ENCODE peak calls at places on chromosome 7, in nine cellular contexts. C is pancreas, R is ovary, B is heart left ventricle, V is Panc1, L is Peyer's patch, H is heart right ventricle, Q is mucosa of descending colon, W is sigmoid colon. M is an unnamed sample. For H3K4me1, the result is how much of the 10 kb centered on the place peaks cover.

GRCh38 chr7:68224041-68224534 is 1227.5 kb downstream of the TYW1 start:
- DNase-seq in C (peak), R (no peak), B (no peak), V (no peak), L (no peak), H (no peak), Q (no peak), W (no peak), M (no peak)

GRCh38 chr7:100694196-100694745 is at the start of gene GIGYF1:
- DNase-seq in C (peak), R (peak), B (peak), V (no peak), L (peak), H (peak), Q (peak), W (peak), M (peak)

GRCh38 chr7:105096306-105096705 is 82.3 kb downstream of the KMT2E start:
- DNase-seq in C (no peak), R (no peak), B (no peak), V (no peak), L (no peak), H (no peak), Q (no peak), W (no peak), M (no peak)

GRCh38 chr7:140667476-140667875 is 5.3 kb upstream of the ADCK2 start:
- DNase-seq in C (no peak), R (no peak), B (no peak), V (no peak), L (no peak), H (no peak), Q (no peak), W (peak), M (no peak)

GRCh38 chr7:96739609-96740008 is 30.0 kb upstream of the SEM1 start:
- DNase-seq in C (no peak), R (no peak), B (no peak), V (no peak), L (no peak), H (no peak), Q (no peak), W (no peak), M (no peak)

GRCh38 chr7:95594185-95594584 is 2.1 kb downstream of the PDK4 start:
- DNase-seq in C (no peak), R (no peak), B (no peak), V (no peak), L (no peak), H (no peak), Q (no peak), W (no peak), M (no peak)

GRCh38 chr7:25124485-25125136 is 449 bp downstream of the CYCS start:
- DNase-seq in C (peak), R (peak), B (no peak), V (no peak), L (peak), H (no peak), Q (no peak), W (peak), M (peak)

GRCh38 chr7:32089678-32090077 is 19.5 kb upstream of the PDE1C start:
- DNase-seq in C (no peak), R (no peak), B (no peak), V (no peak), L (no peak), H (no peak), Q (no peak), W (no peak), M (no peak)

GRCh38 chr7:45687721-45688120 is 113.6 kb downstream of the ADCY1 start:
- DNase-seq in C (no peak), R (peak), B (no peak), V (no peak), L (peak), H (no peak), Q (no peak), W (no peak), M (peak)

GRCh38 chr7:37448637-37449331 is at the start of gene ELMO1:
- DNase-seq in C (peak), R (peak), B (peak), V (no peak), L (peak), H (peak), Q (peak), W (peak), M (peak)

GRCh38 chr7:99129001-99129400 is 14.9 kb downstream of the SMURF1 start:
- DNase-seq in C (no peak), R (no peak), B (no peak), V (no peak), L (no peak), H (no peak), Q (no peak), W (no peak), M (no peak)

GRCh38 chr7:127514499-127514898 is 70.9 kb downstream of the GCC1 start:
- DNase-seq in C (no peak), R (no peak), B (no peak), V (peak), L (no peak), H (no peak), Q (no peak), W (no peak), M (no peak)

GRCh38 chr7:34084651-34085050 is 179.3 kb downstream of the BMPER start:
- DNase-seq in C (no peak), R (no peak), B (no peak), V (no peak), L (no peak), H (no peak), Q (no peak), W (no peak), M (no peak)

GRCh38 chr7:108002726-108003590 is at the start of gene LAMB1:
- DNase-seq in C (peak), R (peak), B (peak), V (no peak), L (peak), H (peak), Q (peak), W (peak), M (peak)

GRCh38 chr7:2760098-2760889 is 72.3 kb downstream of the AMZ1 start:
- DNase-seq in C (no peak), R (peak), B (peak), V (peak), L (peak), H (peak), Q (peak), W (peak), M (no peak)

GRCh38 chr7:139860090-139860773 is 31.2 kb downstream of the TBXAS1 start:
- DNase-seq in C (no peak), R (no peak), B (peak), V (no peak), L (no peak), H (no peak), Q (no peak), W (peak), M (no peak)

GRCh38 chr7:158390460-158390859 is 197.2 kb downstream of the PTPRN2 start:
- DNase-seq in C (no peak), R (no peak), B (no peak), V (no peak), L (peak), H (no peak), Q (no peak), W (no peak), M (no peak)

GRCh38 chr7:159329979-159330378 is 185.3 kb upstream of the VIPR2 start:
- DNase-seq in C (no peak), R (no peak), B (no peak), V (no peak), L (no peak), H (no peak), Q (no peak), W (no peak), M (no peak)

GRCh38 chr7:74464931-74465906 is 11.5 kb downstream of the GTF2IRD1 start:
- DNase-seq in C (no peak), R (no peak), B (no peak), V (no peak), L (no peak), H (no peak), Q (peak), W (no peak), M (no peak)

GRCh38 chr7:23445326-23445725 is 25.0 kb downstream of the IGF2BP3 start:
- DNase-seq in C (no peak), R (no peak), B (no peak), V (no peak), L (no peak), H (no peak), Q (no peak), W (no peak), M (no peak)

GRCh38 chr7:144975882-144976281 is 140.0 kb upstream of the TPK1 start:
- DNase-seq in C (no peak), R (no peak), B (no peak), V (no peak), L (no peak), H (no peak), Q (no peak), W (no peak), M (no peak)

GRCh38 chr7:20798081-20798693 is 11.5 kb upstream of the SP8 start:
- DNase-seq in C (peak), R (no peak), B (no peak), V (no peak), L (peak), H (no peak), Q (peak), W (no peak), M (peak)

DNA sequence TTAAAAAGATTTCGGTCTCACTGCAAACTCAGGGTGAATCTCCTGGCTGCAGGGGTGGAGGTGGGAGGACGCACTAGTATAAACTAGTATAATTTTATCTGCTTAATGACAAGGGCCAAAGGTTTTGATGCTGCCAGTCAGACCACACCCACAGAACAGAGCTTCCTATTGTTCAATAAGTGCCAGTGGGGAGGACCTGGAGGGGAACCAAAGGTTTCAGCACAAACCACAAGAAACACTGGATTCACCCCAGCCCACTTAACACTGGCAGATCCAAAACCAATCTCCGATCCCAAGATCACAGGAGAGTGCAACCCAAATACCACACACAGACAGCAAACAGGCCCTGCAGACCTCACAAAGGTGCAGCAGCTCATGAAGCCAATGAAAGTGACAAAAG is 6.6 kb downstream of the VOPP1 start:
- DNase-seq in C (no peak), R (no peak), B (no peak), V (no peak), L (no peak), H (no peak), Q (no peak), W (no peak), M (no peak)
- H3K4me1 ChIP-seq in C (under half), R (under half), B (under half), V (under half), L (half or more), H (under half), Q (under half), W (under half), M (under half)

GRCh38 chr7:156829669-156830336 is 63.2 kb downstream of the LMBR1 start:
- DNase-seq in C (no peak), R (no peak), B (no peak), V (no peak), L (no peak), H (no peak), Q (no peak), W (no peak), M (no peak)
- H3K4me3 ChIP-seq in C (no peak), R (no peak), B (no peak), V (no peak), L (no peak), H (no peak), Q (no peak), W (no peak), M (no peak)

DNA sequence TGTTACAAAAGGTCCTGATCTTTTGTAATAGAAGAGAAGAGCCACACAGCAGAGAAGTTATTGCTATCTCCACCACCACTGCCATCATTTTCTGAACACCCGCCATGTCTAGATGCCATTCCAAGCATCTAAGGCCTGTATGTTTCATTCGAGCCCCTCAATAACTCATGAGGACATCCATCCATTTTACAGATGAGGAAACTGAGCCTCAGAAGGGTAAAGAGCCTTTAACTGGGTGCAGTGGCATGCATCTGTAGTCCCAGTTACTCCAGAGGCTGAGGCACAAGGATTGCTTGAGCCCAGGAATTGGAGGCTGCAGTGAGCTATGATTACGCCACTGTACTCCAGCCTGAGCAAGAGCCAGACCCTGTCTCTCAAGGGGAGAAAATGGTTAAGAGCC is 39.3 kb downstream of the UBE2H start:
- DNase-seq in C (no peak), R (no peak), B (no peak), V (no peak), L (no peak), H (no peak), Q (no peak), W (no peak), M (no peak)
- H3K4me1 ChIP-seq in C (half or more), R (under half), B (under half), V (under half), L (under half), H (under half), Q (under half), W (under half), M (under half)

GRCh38 chr7:56175784-56176183 is 59.6 kb upstream of the NUPR2 start:
- DNase-seq in C (no peak), R (no peak), B (peak), V (no peak), L (no peak), H (no peak), Q (no peak), W (no peak), M (no peak)

GRCh38 chr7:56175086-56175760 is 59.0 kb upstream of the NUPR2 start:
- DNase-seq in C (peak), R (peak), B (peak), V (no peak), L (peak), H (peak), Q (peak), W (peak), M (no peak)

GRCh38 chr7:56174346-56175085 is 58.3 kb upstream of the NUPR2 start:
- DNase-seq in C (no peak), R (peak), B (no peak), V (no peak), L (no peak), H (no peak), Q (no peak), W (no peak), M (no peak)
- H3K4me3 ChIP-seq in C (no peak), R (no peak), B (peak), V (no peak), L (peak), H (peak), Q (no peak), W (peak), M (no peak)

DNA sequence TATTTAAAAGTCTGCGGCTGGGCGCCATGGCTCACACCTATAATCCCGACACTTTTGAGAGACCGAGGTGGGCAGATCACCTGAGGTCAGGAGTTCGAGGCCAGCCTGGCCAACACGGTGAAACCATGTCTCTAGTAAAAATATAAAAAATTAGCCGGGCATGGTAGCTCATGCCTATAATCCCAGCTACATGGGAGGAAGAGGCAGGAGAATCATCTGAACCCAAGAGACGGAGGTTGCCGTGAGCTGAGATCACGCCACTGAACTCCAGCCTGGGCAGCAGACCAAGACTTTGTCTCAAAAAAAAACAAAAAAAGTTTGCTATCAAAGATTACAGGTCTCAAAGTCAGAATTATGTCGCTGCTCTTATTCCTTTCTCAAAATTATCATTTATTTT is 55.5 kb downstream of the HIBADH start:
- DNase-seq in C (no peak), R (no peak), B (no peak), V (no peak), L (no peak), H (no peak), Q (no peak), W (no peak), M (no peak)
- H3K4me1 ChIP-seq in C (under half), R (under half), B (under half), V (under half), L (under half), H (under half), Q (under half), W (under half), M (under half)

DNA sequence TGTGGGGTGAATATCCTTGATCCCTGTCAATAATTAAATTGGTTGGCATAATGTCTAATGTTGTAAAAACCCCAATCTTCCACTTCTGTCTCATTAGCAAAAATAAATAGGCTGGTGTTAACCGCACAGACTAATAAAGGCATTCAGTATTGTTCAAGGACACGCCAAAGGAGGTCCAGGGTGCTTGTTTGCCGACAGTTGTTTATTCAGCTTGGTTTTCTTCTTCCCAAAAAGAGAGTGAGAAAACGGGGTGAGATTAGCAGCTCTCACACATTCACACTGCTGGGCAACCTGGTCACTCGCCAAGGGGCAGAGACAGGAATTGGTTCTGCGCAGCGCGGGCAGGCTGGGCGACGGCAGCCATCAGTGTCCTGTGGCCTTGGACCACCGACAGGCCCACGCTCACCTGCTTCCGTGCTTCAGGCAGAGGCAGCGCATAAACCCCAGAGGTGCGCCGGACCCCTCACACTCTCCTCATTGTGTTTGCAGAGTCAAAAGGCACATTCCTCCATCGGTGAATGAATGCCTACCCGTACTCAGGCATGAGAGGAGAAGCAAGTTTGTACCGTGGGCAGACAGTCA is 26.2 kb upstream of the LMBR1 start:
- DNase-seq in C (peak), R (no peak), B (no peak), V (no peak), L (no peak), H (no peak), Q (no peak), W (no peak), M (no peak)
- H3K4me3 ChIP-seq in C (no peak), R (no peak), B (no peak), V (no peak), L (no peak), H (no peak), Q (no peak), W (no peak), M (no peak)

DNA sequence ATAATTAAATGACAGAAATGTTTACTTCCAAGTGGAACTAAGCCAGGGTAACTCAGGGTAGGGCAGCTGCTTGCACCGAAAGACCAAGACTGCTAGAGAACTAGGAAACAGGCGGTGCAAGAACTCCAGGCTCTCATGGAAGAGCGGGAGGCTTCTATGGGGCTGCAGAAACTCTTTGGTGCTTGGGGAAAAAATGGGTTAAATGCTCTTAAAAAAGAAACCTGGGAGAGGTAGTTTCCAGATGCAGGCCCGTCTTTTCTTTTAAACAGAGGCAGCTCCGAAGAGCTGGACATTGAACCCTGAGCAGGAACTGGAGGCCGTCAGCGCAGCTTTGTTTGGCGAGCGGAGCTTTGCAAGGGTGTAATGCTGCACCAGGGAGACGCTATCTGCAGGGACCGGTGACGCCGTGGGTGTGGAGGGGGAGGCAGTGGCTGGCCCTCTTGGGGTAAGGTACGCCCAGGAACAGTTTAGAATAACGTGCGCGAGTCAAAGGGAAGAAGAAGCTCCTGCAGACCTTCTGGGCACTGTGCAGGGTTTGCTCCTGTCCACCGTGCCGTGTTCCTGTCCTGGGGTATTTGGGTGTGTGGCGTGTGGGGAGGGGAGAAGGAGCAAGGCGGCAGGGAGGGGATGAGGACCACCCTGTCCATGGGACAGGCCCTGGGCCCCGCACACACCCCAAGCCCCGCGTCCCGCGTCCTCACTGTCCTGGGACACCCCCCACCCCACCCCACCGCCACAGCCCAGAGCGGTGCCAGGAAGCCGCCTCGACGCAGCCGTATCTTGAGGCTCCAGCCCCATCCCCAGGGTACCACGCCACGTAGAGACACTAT is 59.0 kb downstream of the EGFR start:
- DNase-seq in C (peak), R (peak), B (no peak), V (no peak), L (peak), H (no peak), Q (peak), W (no peak), M (no peak)
- H3K4me1 ChIP-seq in C (half or more), R (under half), B (under half), V (half or more), L (half or more), H (under half), Q (half or more), W (half or more), M (half or more)

GRCh38 chr7:80134536-80135305 is at the start of gene GNAI1:
- DNase-seq in C (peak), R (peak), B (peak), V (no peak), L (peak), H (peak), Q (peak), W (peak), M (peak)
- H3K4me3 ChIP-seq in C (peak), R (peak), B (peak), V (peak), L (peak), H (peak), Q (peak), W (peak), M (peak)

GRCh38 chr7:28157826-28158416 is 22.7 kb downstream of the JAZF1 start:
- DNase-seq in C (no peak), R (no peak), B (no peak), V (no peak), L (no peak), H (no peak), Q (no peak), W (no peak), M (no peak)

GRCh38 chr7:28163955-28164354 is 16.6 kb downstream of the JAZF1 start:
- DNase-seq in C (no peak), R (no peak), B (no peak), V (no peak), L (no peak), H (no peak), Q (no peak), W (no peak), M (no peak)

GRCh38 chr7:28157311-28157710 is 23.3 kb downstream of the JAZF1 start:
- DNase-seq in C (no peak), R (no peak), B (no peak), V (no peak), L (no peak), H (no peak), Q (no peak), W (no peak), M (no peak)

GRCh38 chr7:28161319-28161718 is 19.3 kb downstream of the JAZF1 start:
- DNase-seq in C (no peak), R (no peak), B (no peak), V (no peak), L (no peak), H (no peak), Q (no peak), W (no peak), M (no peak)

GRCh38 chr7:28160551-28160991 is 20.0 kb downstream of the JAZF1 start:
- DNase-seq in C (no peak), R (no peak), B (no peak), V (no peak), L (no peak), H (no peak), Q (no peak), W (no peak), M (peak)
- H3K4me1 ChIP-seq in C (under half), R (under half), B (under half), V (under half), L (under half), H (under half), Q (under half), W (under half), M (under half)

GRCh38 chr7:81244213-81244612 is 325.4 kb upstream of the SEMA3C start:
- DNase-seq in C (no peak), R (no peak), B (no peak), V (no peak), L (no peak), H (no peak), Q (no peak), W (no peak), M (no peak)
- H3K4me3 ChIP-seq in C (no peak), R (no peak), B (no peak), V (no peak), L (no peak), H (no peak), Q (no peak), W (no peak), M (no peak)

M was measured in SJSA1.